ENCODE peak calls at places on chromosomes 16 and 17, in nine cellular contexts. W is esophagus squamous epithelium; I is dorsolateral prefrontal cortex; L is CD8-positive, alpha-beta T cell; P is GM23338; U is NB4; Z is OCI-LY7; Q is GM12865; X is A549. E is an unnamed sample.
A peak's percentile ranks its signal among the peaks of the same experiment; 100 is the strongest.

GRCh38 chr17:53749178-53749577 is 73.5 kb upstream of the KIF2B start:
- DNase-seq in W (no peak), I (no peak), L (no peak), P (peak; percentile 44), U (peak; percentile 1), Z (no peak), Q (no peak), X (no peak), E (no peak)

GRCh38 chr17:41647940-41648410 is 23.6 kb upstream of the KRT17 start:
- DNase-seq in W (peak; percentile 32), I (peak; percentile 91), L (peak; percentile 80), P (peak; percentile 95), U (peak; percentile 74), Z (peak; percentile 86), Q (peak; percentile 75), X (peak; percentile 82), E (peak; percentile 92)

GRCh38 chr16:89593841-89594240 is 18.3 kb downstream of the CPNE7 start:
- DNase-seq in W (no peak), I (no peak), L (peak; percentile 75), P (no peak), U (no peak), Z (no peak), Q (no peak), X (no peak), E (no peak)

GRCh38 chr17:48754500-48755261 is 26.1 kb upstream of the HOXB13 start:
- DNase-seq in W (no peak), I (no peak), L (no peak), P (peak; percentile 83), U (no peak), Z (no peak), Q (no peak), X (no peak), E (no peak)

GRCh38 chr17:64420143-64420670 is 28.7 kb upstream of the MILR1 start:
- DNase-seq in W (no peak), I (no peak), L (no peak), P (peak; percentile 84), U (peak; percentile 79), Z (peak; percentile 87), Q (peak; percentile 79), X (peak; percentile 85), E (peak; percentile 61)

GRCh38 chr17:8153550-8153956 is 1.3 kb upstream of the PER1 start:
- DNase-seq in W (no peak), I (peak; percentile 82), L (peak; percentile 60), P (peak; percentile 38), U (peak; percentile 47), Z (no peak), Q (no peak), X (peak; percentile 98), E (no peak)

GRCh38 chr17:63533433-63534077 is 10.4 kb downstream of the KCNH6 start:
- DNase-seq in W (no peak), I (no peak), L (no peak), P (peak; percentile 27), U (peak; percentile 16), Z (no peak), Q (no peak), X (peak; percentile 29), E (no peak)

GRCh38 chr17:77959216-77959925 is 868 bp downstream of the TNRC6C start:
- DNase-seq in W (no peak), I (no peak), L (no peak), P (peak; percentile 44), U (peak; percentile 21), Z (peak; percentile 57), Q (no peak), X (no peak), E (peak; percentile 64)

GRCh38 chr16:28967156-28967555 is 7.4 kb upstream of the SPNS1 start:
- DNase-seq in W (no peak), I (no peak), L (no peak), P (no peak), U (no peak), Z (no peak), Q (no peak), X (no peak), E (no peak)

GRCh38 chr16:19717781-19718623 is at the start of the genes IQCK and KNOP1:
- DNase-seq in W (peak; percentile 23), I (peak; percentile 91), L (peak; percentile 88), P (peak; percentile 94), U (peak; percentile 93), Z (peak; percentile 92), Q (peak; percentile 94), X (peak; percentile 90), E (peak; percentile 97)

GRCh38 chr17:74950207-74950606 is 14.5 kb downstream of the OTOP3 start:
- DNase-seq in W (no peak), I (no peak), L (no peak), P (no peak), U (no peak), Z (no peak), Q (no peak), X (no peak), E (no peak)

GRCh38 chr17:72488542-72489272 is 367.9 kb downstream of the SOX9 start:
- DNase-seq in W (no peak), I (no peak), L (no peak), P (no peak), U (no peak), Z (no peak), Q (no peak), X (no peak), E (no peak)

GRCh38 chr16:75317101-75317522 is 65.7 kb upstream of the BCAR1 start:
- DNase-seq in W (no peak), I (no peak), L (no peak), P (no peak), U (peak; percentile 27), Z (no peak), Q (peak; percentile 50), X (no peak), E (no peak)

GRCh38 chr17:79944821-79945391 is 90.8 kb downstream of the TBC1D16 start:
- DNase-seq in W (no peak), I (no peak), L (no peak), P (no peak), U (no peak), Z (no peak), Q (no peak), X (no peak), E (no peak)
- TF ChIP-seq CTCF in W (no peak), I (no peak), L (no peak), P (no peak), U (no peak), Z (no peak), Q (no peak), X (no peak), E (no peak)

GRCh38 chr17:79211061-79211770 is 136.6 kb downstream of the ENGASE start:
- DNase-seq in W (no peak), I (no peak), L (no peak), P (no peak), U (no peak), Z (no peak), Q (no peak), X (no peak), E (no peak)
- TF ChIP-seq CTCF in W (no peak), I (no peak), L (no peak), P (no peak), U (no peak), Z (no peak), Q (no peak), X (no peak), E (no peak)

GRCh38 chr16:70510216-70510615 is 13.1 kb downstream of the COG4 start:
- DNase-seq in W (no peak), I (no peak), L (no peak), P (no peak), U (no peak), Z (no peak), Q (no peak), X (no peak), E (no peak)

GRCh38 chr16:70512456-70512855 is 10.9 kb downstream of the COG4 start:
- DNase-seq in W (no peak), I (no peak), L (no peak), P (no peak), U (no peak), Z (no peak), Q (no peak), X (peak; percentile 33), E (no peak)

GRCh38 chr16:70511833-70512232 is 11.5 kb downstream of the COG4 start:
- DNase-seq in W (no peak), I (no peak), L (no peak), P (no peak), U (no peak), Z (no peak), Q (no peak), X (no peak), E (no peak)

GRCh38 chr16:70508752-70509151 is 14.6 kb downstream of the COG4 start:
- DNase-seq in W (no peak), I (no peak), L (no peak), P (no peak), U (peak; percentile 60), Z (peak; percentile 64), Q (peak; percentile 32), X (no peak), E (no peak)
- TF ChIP-seq CTCF in W (no peak), I (no peak), L (no peak), P (no peak), U (peak; percentile 27), Z (peak; percentile 81), Q (no peak), X (peak; percentile 30), E (peak; percentile 36)

GRCh38 chr17:61117983-61118382 is 281.7 kb upstream of the TBX2 start:
- DNase-seq in W (no peak), I (no peak), L (no peak), P (peak; percentile 11), U (no peak), Z (no peak), Q (no peak), X (no peak), E (no peak)
- TF ChIP-seq CTCF in W (no peak), I (no peak), L (no peak), P (no peak), U (no peak), Z (no peak), Q (no peak), X (no peak), E (no peak)

DNA sequence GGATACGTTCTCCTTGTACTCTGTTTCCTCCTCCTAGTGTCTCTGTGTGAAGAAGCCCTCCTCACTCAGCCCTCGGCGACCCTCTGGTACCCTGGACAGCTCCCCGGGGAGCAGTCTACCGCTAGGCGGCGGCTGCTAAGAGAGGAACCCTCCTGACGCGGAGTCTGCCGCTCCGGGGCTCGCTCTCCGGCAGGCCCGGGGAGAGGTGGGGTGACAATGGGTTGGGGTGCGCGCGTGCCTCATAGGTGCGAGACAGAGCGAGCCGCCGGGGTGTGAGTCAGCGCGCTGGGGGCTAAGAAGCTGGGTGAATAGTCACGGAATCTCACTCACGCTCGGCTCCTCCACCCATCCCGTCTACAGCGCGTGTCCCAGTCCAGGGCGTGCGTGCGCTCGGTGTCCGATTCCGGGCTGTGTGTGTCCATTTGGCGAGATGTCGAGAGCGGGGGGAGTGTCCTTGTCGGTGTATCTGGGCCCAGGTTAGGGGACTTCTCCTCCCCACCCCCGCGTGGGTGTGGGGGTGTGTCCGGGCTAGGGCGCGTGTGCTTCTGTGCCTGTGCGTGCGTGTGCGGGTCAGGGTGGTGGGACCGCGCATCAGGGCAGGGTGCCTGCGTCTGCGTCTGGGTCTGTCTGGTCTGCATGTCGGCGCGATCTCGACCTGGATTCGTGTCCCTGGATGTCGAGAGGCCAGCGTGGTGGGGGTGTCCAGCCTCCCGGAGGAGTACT is 578 bp upstream of the HS3ST2 start:
- DNase-seq in W (no peak), I (peak; percentile 50), L (no peak), P (peak; percentile 93), U (peak; percentile 11), Z (no peak), Q (peak; percentile 12), X (no peak), E (peak; percentile 54)
- TF ChIP-seq CTCF in W (no peak), I (no peak), L (no peak), P (peak; percentile 87), U (no peak), Z (no peak), Q (peak; percentile 27), X (peak; percentile 5), E (peak; percentile 35)